ENCODE peak calls at places on chromosomes 4 and X, in six cellular contexts. One of them, this sample, is unnamed. For H3K4me1, the result is how much of the 10 kb centered on the place peaks cover.

GRCh38 chr4:20305976-20306375 is 54.3 kb downstream of the SLIT2 start:
- DNase-seq in thoracic aorta: no peak
- DNase-seq in OCI-LY7: no peak
- DNase-seq in heart left ventricle: no peak
- DNase-seq in right atrium auricular region: no peak
- DNase-seq in psoas muscle: no peak
- DNase-seq in this sample: no peak

GRCh38 chrX:47129157-47129878 is 15.2 kb downstream of the NDUFB11 start:
- DNase-seq in psoas muscle: peak
- DNase-seq in thoracic aorta: peak
- DNase-seq in heart left ventricle: peak
- DNase-seq in OCI-LY7: peak
- DNase-seq in right atrium auricular region: peak
- DNase-seq in this sample: peak

GRCh38 chrX:28135378-28136047 is 154.3 kb upstream of the DCAF8L1 start:
- DNase-seq in heart left ventricle: no peak
- DNase-seq in OCI-LY7: no peak
- DNase-seq in psoas muscle: no peak
- DNase-seq in right atrium auricular region: no peak
- DNase-seq in thoracic aorta: no peak
- DNase-seq in this sample: no peak

GRCh38 chr4:181822005-181822375 is 421.2 kb upstream of the TENM3 start:
- DNase-seq in right atrium auricular region: no peak
- DNase-seq in thoracic aorta: no peak
- DNase-seq in OCI-LY7: no peak
- DNase-seq in heart left ventricle: no peak
- DNase-seq in psoas muscle: no peak
- DNase-seq in this sample: no peak

GRCh38 chr4:173074501-173074946 is 94.1 kb upstream of the GALNT7 start:
- DNase-seq in right atrium auricular region: no peak
- DNase-seq in thoracic aorta: no peak
- DNase-seq in heart left ventricle: no peak
- DNase-seq in OCI-LY7: no peak
- DNase-seq in psoas muscle: no peak
- DNase-seq in this sample: no peak

GRCh38 chrX:72255445-72255844 is 16.6 kb upstream of the ERCC6L start:
- DNase-seq in psoas muscle: no peak
- DNase-seq in heart left ventricle: no peak
- DNase-seq in thoracic aorta: no peak
- DNase-seq in OCI-LY7: no peak
- DNase-seq in right atrium auricular region: no peak
- DNase-seq in this sample: no peak

GRCh38 chrX:3717742-3718420 is 4.4 kb upstream of the PRKX start:
- DNase-seq in psoas muscle: no peak
- DNase-seq in OCI-LY7: no peak
- DNase-seq in right atrium auricular region: no peak
- DNase-seq in thoracic aorta: no peak
- DNase-seq in heart left ventricle: no peak
- DNase-seq in this sample: no peak

GRCh38 chr4:105683038-105683437 is 25.5 kb downstream of the INTS12 start:
- DNase-seq in OCI-LY7: no peak
- DNase-seq in psoas muscle: no peak
- DNase-seq in right atrium auricular region: no peak
- DNase-seq in thoracic aorta: no peak
- DNase-seq in heart left ventricle: no peak
- DNase-seq in this sample: peak

GRCh38 chr4:86896596-86896995 is 4.4 kb upstream of the C4orf36 start:
- DNase-seq in OCI-LY7: no peak
- DNase-seq in psoas muscle: no peak
- DNase-seq in heart left ventricle: no peak
- DNase-seq in thoracic aorta: no peak
- DNase-seq in right atrium auricular region: no peak
- DNase-seq in this sample: no peak

GRCh38 chr4:7487464-7487863 is 52.7 kb upstream of the PSAPL1 start:
- DNase-seq in right atrium auricular region: no peak
- DNase-seq in heart left ventricle: no peak
- DNase-seq in OCI-LY7: no peak
- DNase-seq in thoracic aorta: no peak
- DNase-seq in psoas muscle: no peak
- DNase-seq in this sample: no peak

GRCh38 chr4:91764085-91764484 is 539.7 kb upstream of the GRID2 start:
- DNase-seq in psoas muscle: no peak
- DNase-seq in OCI-LY7: no peak
- DNase-seq in thoracic aorta: no peak
- DNase-seq in right atrium auricular region: no peak
- DNase-seq in heart left ventricle: no peak
- DNase-seq in this sample: no peak

GRCh38 chr4:181569553-181569952 is 673.6 kb upstream of the TENM3 start:
- DNase-seq in psoas muscle: no peak
- DNase-seq in heart left ventricle: no peak
- DNase-seq in right atrium auricular region: no peak
- DNase-seq in OCI-LY7: peak
- DNase-seq in thoracic aorta: no peak
- DNase-seq in this sample: no peak

GRCh38 chr4:8092282-8092681 is 66.3 kb downstream of the ABLIM2 start:
- DNase-seq in right atrium auricular region: no peak
- DNase-seq in thoracic aorta: no peak
- DNase-seq in heart left ventricle: no peak
- DNase-seq in OCI-LY7: no peak
- DNase-seq in psoas muscle: no peak
- DNase-seq in this sample: no peak

GRCh38 chr4:95190751-95191436 is 357.9 kb downstream of the UNC5C start:
- DNase-seq in thoracic aorta: no peak
- DNase-seq in right atrium auricular region: no peak
- DNase-seq in OCI-LY7: no peak
- DNase-seq in heart left ventricle: no peak
- DNase-seq in psoas muscle: no peak
- DNase-seq in this sample: no peak

GRCh38 chr4:87853108-87853507 is 20.3 kb downstream of the MEPE start:
- DNase-seq in right atrium auricular region: no peak
- DNase-seq in heart left ventricle: no peak
- DNase-seq in psoas muscle: no peak
- DNase-seq in thoracic aorta: no peak
- DNase-seq in OCI-LY7: peak
- DNase-seq in this sample: no peak

GRCh38 chr4:1043658-1044468 is 32.4 kb downstream of the FGFRL1 start:
- DNase-seq in psoas muscle: peak
- DNase-seq in OCI-LY7: no peak
- DNase-seq in right atrium auricular region: peak
- DNase-seq in thoracic aorta: peak
- DNase-seq in heart left ventricle: peak
- DNase-seq in this sample: peak

GRCh38 chrX:69126642-69127041 is 38.6 kb downstream of the PJA1 start:
- DNase-seq in heart left ventricle: no peak
- DNase-seq in thoracic aorta: no peak
- DNase-seq in OCI-LY7: no peak
- DNase-seq in psoas muscle: no peak
- DNase-seq in right atrium auricular region: no peak
- DNase-seq in this sample: no peak

DNA sequence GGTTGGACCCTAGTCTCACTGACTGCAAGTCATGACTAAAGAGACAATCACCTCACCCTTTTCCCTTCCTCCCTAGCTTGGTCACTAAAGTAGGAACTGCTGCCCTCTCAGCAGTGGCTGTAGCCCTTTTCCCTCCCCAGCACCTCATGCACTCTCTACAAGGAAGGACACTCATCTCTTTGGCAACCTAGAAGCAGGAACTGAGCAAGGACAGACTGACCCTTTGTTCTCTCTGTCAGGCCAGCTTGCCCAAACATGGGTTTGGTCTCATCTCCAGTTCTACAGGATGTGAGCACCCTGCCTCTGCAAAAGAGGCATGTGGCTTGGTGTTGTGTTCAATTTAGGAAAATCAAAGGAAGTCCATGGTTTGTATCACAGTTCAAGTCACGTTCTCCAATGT is 15.8 kb downstream of the LEF1 start:
- DNase-seq in thoracic aorta: no peak
- DNase-seq in psoas muscle: no peak
- DNase-seq in right atrium auricular region: no peak
- DNase-seq in heart left ventricle: no peak
- DNase-seq in OCI-LY7: no peak
- DNase-seq in this sample: no peak
- H3K4me1 ChIP-seq in thoracic aorta: under half
- H3K4me1 ChIP-seq in psoas muscle: under half
- H3K4me1 ChIP-seq in right atrium auricular region: under half
- H3K4me1 ChIP-seq in heart left ventricle: under half
- H3K4me1 ChIP-seq in OCI-LY7: under half
- H3K4me1 ChIP-seq in this sample: under half

GRCh38 chr4:184413227-184414064 is 60.9 kb downstream of the IRF2 start:
- DNase-seq in psoas muscle: no peak
- DNase-seq in OCI-LY7: no peak
- DNase-seq in thoracic aorta: no peak
- DNase-seq in right atrium auricular region: no peak
- DNase-seq in heart left ventricle: no peak
- DNase-seq in this sample: no peak
- H3K4me1 ChIP-seq in psoas muscle: half or more
- H3K4me1 ChIP-seq in OCI-LY7: under half
- H3K4me1 ChIP-seq in thoracic aorta: under half
- H3K4me1 ChIP-seq in right atrium auricular region: half or more
- H3K4me1 ChIP-seq in heart left ventricle: half or more
- H3K4me1 ChIP-seq in this sample: under half

GRCh38 chr4:85500110-85500867 is 25.3 kb downstream of the ARHGAP24 start:
- DNase-seq in psoas muscle: no peak
- DNase-seq in OCI-LY7: no peak
- DNase-seq in right atrium auricular region: no peak
- DNase-seq in thoracic aorta: no peak
- DNase-seq in heart left ventricle: no peak
- DNase-seq in this sample: no peak
- H3K4me1 ChIP-seq in psoas muscle: under half
- H3K4me1 ChIP-seq in OCI-LY7: under half
- H3K4me1 ChIP-seq in right atrium auricular region: under half
- H3K4me1 ChIP-seq in thoracic aorta: under half
- H3K4me1 ChIP-seq in heart left ventricle: under half
- H3K4me1 ChIP-seq in this sample: under half

DNA sequence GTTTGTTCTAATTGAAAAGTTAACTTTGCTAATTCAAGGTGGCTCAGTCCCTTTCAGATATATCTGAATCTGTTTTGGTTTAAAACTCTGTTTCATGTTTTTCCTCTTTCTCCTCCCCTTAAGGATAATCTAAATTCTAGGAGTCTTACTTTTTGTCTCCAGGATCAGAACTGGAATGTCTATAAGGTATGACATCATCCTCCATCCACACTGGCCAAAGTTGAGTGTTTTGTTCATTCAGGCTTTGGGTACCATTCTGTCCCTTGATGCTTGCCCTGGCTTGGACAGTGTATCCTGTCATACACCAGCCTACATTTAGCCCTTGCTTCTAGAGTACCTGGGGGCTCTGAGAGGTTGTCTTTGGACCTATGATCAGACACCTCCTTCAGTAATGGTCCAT is 56.8 kb upstream of the ANTXR2 start:
- DNase-seq in right atrium auricular region: no peak
- DNase-seq in psoas muscle: no peak
- DNase-seq in heart left ventricle: no peak
- DNase-seq in OCI-LY7: no peak
- DNase-seq in thoracic aorta: no peak
- DNase-seq in this sample: no peak
- H3K4me1 ChIP-seq in right atrium auricular region: under half
- H3K4me1 ChIP-seq in psoas muscle: under half
- H3K4me1 ChIP-seq in heart left ventricle: under half
- H3K4me1 ChIP-seq in OCI-LY7: under half
- H3K4me1 ChIP-seq in thoracic aorta: under half
- H3K4me1 ChIP-seq in this sample: under half